ENCODE peak calls at places on chromosomes 2 and 18, in nine cellular contexts. W is T-helper 1 cell; A is omental fat pad; F is mesenchymal stem cell; K is SK-MEL-5; E is activated effector memory CD4-positive, alpha-beta T cell treated with Interleukin-2 at 50 U/mL for 16 hours; T is AG20443; H is stimulated activated CD4-positive, alpha-beta T cell treated with anti-CD3 and anti-CD28 coated beads, Interleukin-4, amount 100 ng/mL, for 48 hours; P is amygdala. S is an unnamed sample.

GRCh38 chr2:170503971-170504819 is 210.9 kb upstream of the SP5 start:
- DNase-seq in K (no peak), E (no peak), P (no peak), F (peak), T (no peak), A (no peak), W (no peak), H (no peak), S (no peak)

GRCh38 chr2:230941202-230942180 is 16.4 kb upstream of the GPR55 start:
- DNase-seq in A (no peak), K (no peak), P (no peak), H (no peak), W (no peak), T (no peak), F (no peak), E (no peak), S (no peak)

GRCh38 chr18:47881752-47882455 is 48.6 kb downstream of the SMAD2 start:
- DNase-seq in P (no peak), T (no peak), W (no peak), H (no peak), E (no peak), A (no peak), K (no peak), F (peak), S (no peak)

GRCh38 chr18:13547347-13547746 is 179.0 kb downstream of the FAM210A start:
- DNase-seq in K (no peak), A (no peak), W (no peak), T (no peak), E (no peak), F (no peak), P (no peak), H (no peak), S (no peak)

GRCh38 chr2:234683950-234684349 is 187.1 kb upstream of the ARL4C start:
- DNase-seq in F (no peak), P (no peak), A (no peak), K (no peak), T (no peak), W (no peak), E (no peak), H (no peak), S (no peak)

GRCh38 chr18:24265502-24266064 is 126.7 kb downstream of the CABYR start:
- DNase-seq in P (no peak), F (no peak), T (no peak), A (no peak), H (no peak), E (no peak), K (no peak), W (no peak), S (no peak)

GRCh38 chr2:36918307-36918706 is 48.0 kb downstream of the STRN start:
- DNase-seq in T (no peak), W (no peak), K (no peak), H (no peak), A (no peak), P (no peak), F (no peak), E (no peak), S (no peak)

GRCh38 chr18:63098014-63098981 is 221.3 kb downstream of the BCL2 start:
- DNase-seq in K (no peak), A (no peak), P (no peak), E (peak), F (no peak), H (no peak), T (no peak), W (no peak), S (no peak)

GRCh38 chr2:128664499-128664971 is 345.9 kb upstream of the HS6ST1 start:
- DNase-seq in A (no peak), E (no peak), T (peak), K (no peak), P (no peak), H (no peak), F (no peak), W (no peak), S (no peak)

S was measured in NCI-H82.